ENCODE peak calls at places on chromosomes 12 and 14, in eight cellular contexts. One of them, this sample, is unnamed.

GRCh38 chr14:55389330-55389729 is 22.3 kb downstream of the ATG14 start:
- DNase-seq in NCI-H446 treated with DMSO at 0.1 percent for 48 hours: no peak
- DNase-seq in hepatic stellate cell: peak
- DNase-seq in HuH-7: no peak
- DNase-seq in stimulated activated CD4-positive, alpha-beta T cell treated with anti-CD3 and anti-CD28 coated beads, Interleukin-15, amount 100 ng/mL, for 1 hour: no peak
- DNase-seq in mesothelial cell of epicardium: no peak
- DNase-seq in Calu3: no peak
- DNase-seq in GM23248: peak
- DNase-seq in this sample: no peak

GRCh38 chr14:64400829-64401459 is 12.8 kb downstream of the MTHFD1 start:
- DNase-seq in mesothelial cell of epicardium: no peak
- DNase-seq in GM23248: peak
- DNase-seq in NCI-H446 treated with DMSO at 0.1 percent for 48 hours: no peak
- DNase-seq in stimulated activated CD4-positive, alpha-beta T cell treated with anti-CD3 and anti-CD28 coated beads, Interleukin-15, amount 100 ng/mL, for 1 hour: no peak
- DNase-seq in HuH-7: no peak
- DNase-seq in Calu3: no peak
- DNase-seq in hepatic stellate cell: no peak
- DNase-seq in this sample: no peak

GRCh38 chr12:1281683-1282366 is 290.8 kb downstream of the ERC1 start:
- DNase-seq in GM23248: peak
- DNase-seq in NCI-H446 treated with DMSO at 0.1 percent for 48 hours: no peak
- DNase-seq in Calu3: no peak
- DNase-seq in hepatic stellate cell: peak
- DNase-seq in stimulated activated CD4-positive, alpha-beta T cell treated with anti-CD3 and anti-CD28 coated beads, Interleukin-15, amount 100 ng/mL, for 1 hour: no peak
- DNase-seq in mesothelial cell of epicardium: no peak
- DNase-seq in HuH-7: no peak
- DNase-seq in this sample: no peak

GRCh38 chr12:92648242-92649031 is 54.4 kb upstream of the PLEKHG7 start:
- DNase-seq in hepatic stellate cell: no peak
- DNase-seq in Calu3: no peak
- DNase-seq in mesothelial cell of epicardium: no peak
- DNase-seq in HuH-7: no peak
- DNase-seq in GM23248: peak
- DNase-seq in stimulated activated CD4-positive, alpha-beta T cell treated with anti-CD3 and anti-CD28 coated beads, Interleukin-15, amount 100 ng/mL, for 1 hour: no peak
- DNase-seq in NCI-H446 treated with DMSO at 0.1 percent for 48 hours: no peak
- DNase-seq in this sample: no peak

GRCh38 chr12:62215506-62215905 is 44.7 kb upstream of the USP15 start:
- DNase-seq in hepatic stellate cell: no peak
- DNase-seq in GM23248: no peak
- DNase-seq in HuH-7: no peak
- DNase-seq in NCI-H446 treated with DMSO at 0.1 percent for 48 hours: no peak
- DNase-seq in stimulated activated CD4-positive, alpha-beta T cell treated with anti-CD3 and anti-CD28 coated beads, Interleukin-15, amount 100 ng/mL, for 1 hour: no peak
- DNase-seq in Calu3: no peak
- DNase-seq in mesothelial cell of epicardium: no peak
- DNase-seq in this sample: no peak

GRCh38 chr12:109697270-109697553 is 16.4 kb upstream of the FAM222A start:
- DNase-seq in Calu3: no peak
- DNase-seq in GM23248: no peak
- DNase-seq in HuH-7: no peak
- DNase-seq in stimulated activated CD4-positive, alpha-beta T cell treated with anti-CD3 and anti-CD28 coated beads, Interleukin-15, amount 100 ng/mL, for 1 hour: no peak
- DNase-seq in mesothelial cell of epicardium: no peak
- DNase-seq in NCI-H446 treated with DMSO at 0.1 percent for 48 hours: no peak
- DNase-seq in hepatic stellate cell: no peak
- DNase-seq in this sample: no peak

GRCh38 chr12:120247621-120248030 is 17.9 kb downstream of the PXN start:
- DNase-seq in Calu3: no peak
- DNase-seq in stimulated activated CD4-positive, alpha-beta T cell treated with anti-CD3 and anti-CD28 coated beads, Interleukin-15, amount 100 ng/mL, for 1 hour: no peak
- DNase-seq in GM23248: peak
- DNase-seq in mesothelial cell of epicardium: no peak
- DNase-seq in NCI-H446 treated with DMSO at 0.1 percent for 48 hours: no peak
- DNase-seq in hepatic stellate cell: peak
- DNase-seq in HuH-7: no peak
- DNase-seq in this sample: no peak

GRCh38 chr12:29283969-29284368 is 97.0 kb downstream of the ERGIC2 start:
- DNase-seq in hepatic stellate cell: no peak
- DNase-seq in Calu3: no peak
- DNase-seq in HuH-7: no peak
- DNase-seq in stimulated activated CD4-positive, alpha-beta T cell treated with anti-CD3 and anti-CD28 coated beads, Interleukin-15, amount 100 ng/mL, for 1 hour: no peak
- DNase-seq in GM23248: peak
- DNase-seq in NCI-H446 treated with DMSO at 0.1 percent for 48 hours: no peak
- DNase-seq in mesothelial cell of epicardium: no peak
- DNase-seq in this sample: no peak

GRCh38 chr12:56011509-56012090 is 9.2 kb upstream of the IKZF4 start:
- DNase-seq in GM23248: no peak
- DNase-seq in stimulated activated CD4-positive, alpha-beta T cell treated with anti-CD3 and anti-CD28 coated beads, Interleukin-15, amount 100 ng/mL, for 1 hour: no peak
- DNase-seq in HuH-7: no peak
- DNase-seq in NCI-H446 treated with DMSO at 0.1 percent for 48 hours: no peak
- DNase-seq in hepatic stellate cell: no peak
- DNase-seq in Calu3: no peak
- DNase-seq in mesothelial cell of epicardium: no peak
- DNase-seq in this sample: no peak

GRCh38 chr14:51441001-51441400 is 201.0 kb downstream of the TMX1 start:
- DNase-seq in hepatic stellate cell: no peak
- DNase-seq in NCI-H446 treated with DMSO at 0.1 percent for 48 hours: no peak
- DNase-seq in Calu3: no peak
- DNase-seq in HuH-7: no peak
- DNase-seq in GM23248: peak
- DNase-seq in mesothelial cell of epicardium: no peak
- DNase-seq in stimulated activated CD4-positive, alpha-beta T cell treated with anti-CD3 and anti-CD28 coated beads, Interleukin-15, amount 100 ng/mL, for 1 hour: no peak
- DNase-seq in this sample: no peak

GRCh38 chr14:94769413-94770250 is at the start of gene GSC:
- DNase-seq in HuH-7: no peak
- DNase-seq in hepatic stellate cell: no peak
- DNase-seq in NCI-H446 treated with DMSO at 0.1 percent for 48 hours: no peak
- DNase-seq in Calu3: peak
- DNase-seq in GM23248: peak
- DNase-seq in mesothelial cell of epicardium: no peak
- DNase-seq in stimulated activated CD4-positive, alpha-beta T cell treated with anti-CD3 and anti-CD28 coated beads, Interleukin-15, amount 100 ng/mL, for 1 hour: no peak
- DNase-seq in this sample: peak

GRCh38 chr14:35332517-35333346 is 40.5 kb downstream of the PSMA6 start:
- DNase-seq in HuH-7: no peak
- DNase-seq in mesothelial cell of epicardium: no peak
- DNase-seq in hepatic stellate cell: no peak
- DNase-seq in stimulated activated CD4-positive, alpha-beta T cell treated with anti-CD3 and anti-CD28 coated beads, Interleukin-15, amount 100 ng/mL, for 1 hour: no peak
- DNase-seq in Calu3: peak
- DNase-seq in GM23248: peak
- DNase-seq in NCI-H446 treated with DMSO at 0.1 percent for 48 hours: no peak
- DNase-seq in this sample: no peak

GRCh38 chr14:99522457-99522891 is 41.3 kb downstream of the CCNK start:
- DNase-seq in HuH-7: no peak
- DNase-seq in hepatic stellate cell: peak
- DNase-seq in Calu3: no peak
- DNase-seq in NCI-H446 treated with DMSO at 0.1 percent for 48 hours: no peak
- DNase-seq in stimulated activated CD4-positive, alpha-beta T cell treated with anti-CD3 and anti-CD28 coated beads, Interleukin-15, amount 100 ng/mL, for 1 hour: no peak
- DNase-seq in mesothelial cell of epicardium: no peak
- DNase-seq in GM23248: peak
- DNase-seq in this sample: no peak

GRCh38 chr14:24339284-24340151 is at the start of gene RIPK3:
- DNase-seq in NCI-H446 treated with DMSO at 0.1 percent for 48 hours: no peak
- DNase-seq in mesothelial cell of epicardium: no peak
- DNase-seq in GM23248: peak
- DNase-seq in HuH-7: no peak
- DNase-seq in hepatic stellate cell: no peak
- DNase-seq in stimulated activated CD4-positive, alpha-beta T cell treated with anti-CD3 and anti-CD28 coated beads, Interleukin-15, amount 100 ng/mL, for 1 hour: peak
- DNase-seq in Calu3: peak
- DNase-seq in this sample: peak

GRCh38 chr14:22545842-22546721 is 42.9 kb downstream of the DAD1 start:
- DNase-seq in GM23248: peak
- DNase-seq in HuH-7: no peak
- DNase-seq in NCI-H446 treated with DMSO at 0.1 percent for 48 hours: no peak
- DNase-seq in Calu3: no peak
- DNase-seq in hepatic stellate cell: peak
- DNase-seq in stimulated activated CD4-positive, alpha-beta T cell treated with anti-CD3 and anti-CD28 coated beads, Interleukin-15, amount 100 ng/mL, for 1 hour: no peak
- DNase-seq in mesothelial cell of epicardium: no peak
- DNase-seq in this sample: no peak

GRCh38 chr14:24892730-24893059 is 157.3 kb downstream of the STXBP6 start:
- DNase-seq in mesothelial cell of epicardium: no peak
- DNase-seq in Calu3: no peak
- DNase-seq in hepatic stellate cell: no peak
- DNase-seq in HuH-7: no peak
- DNase-seq in GM23248: no peak
- DNase-seq in NCI-H446 treated with DMSO at 0.1 percent for 48 hours: no peak
- DNase-seq in stimulated activated CD4-positive, alpha-beta T cell treated with anti-CD3 and anti-CD28 coated beads, Interleukin-15, amount 100 ng/mL, for 1 hour: no peak
- DNase-seq in this sample: no peak

GRCh38 chr12:113292091-113292490 is 42.8 kb downstream of the SLC8B1 start:
- DNase-seq in hepatic stellate cell: no peak
- DNase-seq in mesothelial cell of epicardium: no peak
- DNase-seq in NCI-H446 treated with DMSO at 0.1 percent for 48 hours: no peak
- DNase-seq in Calu3: no peak
- DNase-seq in HuH-7: no peak
- DNase-seq in stimulated activated CD4-positive, alpha-beta T cell treated with anti-CD3 and anti-CD28 coated beads, Interleukin-15, amount 100 ng/mL, for 1 hour: no peak
- DNase-seq in GM23248: peak
- DNase-seq in this sample: no peak

GRCh38 chr12:106999444-106999843 is 12.5 kb upstream of the MTERF2 start:
- DNase-seq in Calu3: no peak
- DNase-seq in stimulated activated CD4-positive, alpha-beta T cell treated with anti-CD3 and anti-CD28 coated beads, Interleukin-15, amount 100 ng/mL, for 1 hour: no peak
- DNase-seq in NCI-H446 treated with DMSO at 0.1 percent for 48 hours: no peak
- DNase-seq in HuH-7: no peak
- DNase-seq in hepatic stellate cell: no peak
- DNase-seq in GM23248: peak
- DNase-seq in mesothelial cell of epicardium: no peak
- DNase-seq in this sample: no peak

GRCh38 chr12:124995200-124995961 is 1.9 kb downstream of the BRI3BP start:
- DNase-seq in mesothelial cell of epicardium: no peak
- DNase-seq in stimulated activated CD4-positive, alpha-beta T cell treated with anti-CD3 and anti-CD28 coated beads, Interleukin-15, amount 100 ng/mL, for 1 hour: no peak
- DNase-seq in GM23248: no peak
- DNase-seq in NCI-H446 treated with DMSO at 0.1 percent for 48 hours: no peak
- DNase-seq in Calu3: peak
- DNase-seq in HuH-7: no peak
- DNase-seq in hepatic stellate cell: no peak
- DNase-seq in this sample: no peak

GRCh38 chr14:29016050-29016900 is 249.7 kb downstream of the FOXG1 start:
- DNase-seq in Calu3: peak
- DNase-seq in mesothelial cell of epicardium: peak
- DNase-seq in HuH-7: peak
- DNase-seq in hepatic stellate cell: peak
- DNase-seq in NCI-H446 treated with DMSO at 0.1 percent for 48 hours: peak
- DNase-seq in stimulated activated CD4-positive, alpha-beta T cell treated with anti-CD3 and anti-CD28 coated beads, Interleukin-15, amount 100 ng/mL, for 1 hour: no peak
- DNase-seq in GM23248: peak
- DNase-seq in this sample: no peak

GRCh38 chr14:21026251-21026987 is 1.6 kb upstream of the NDRG2 start:
- DNase-seq in mesothelial cell of epicardium: no peak
- DNase-seq in Calu3: no peak
- DNase-seq in NCI-H446 treated with DMSO at 0.1 percent for 48 hours: no peak
- DNase-seq in hepatic stellate cell: no peak
- DNase-seq in HuH-7: no peak
- DNase-seq in stimulated activated CD4-positive, alpha-beta T cell treated with anti-CD3 and anti-CD28 coated beads, Interleukin-15, amount 100 ng/mL, for 1 hour: no peak
- DNase-seq in GM23248: no peak
- DNase-seq in this sample: peak

GRCh38 chr12:53388932-53389331 is 9.0 kb downstream of the SP1 start:
- DNase-seq in Calu3: no peak
- DNase-seq in HuH-7: no peak
- DNase-seq in NCI-H446 treated with DMSO at 0.1 percent for 48 hours: no peak
- DNase-seq in stimulated activated CD4-positive, alpha-beta T cell treated with anti-CD3 and anti-CD28 coated beads, Interleukin-15, amount 100 ng/mL, for 1 hour: no peak
- DNase-seq in hepatic stellate cell: no peak
- DNase-seq in mesothelial cell of epicardium: no peak
- DNase-seq in GM23248: no peak
- DNase-seq in this sample: no peak

GRCh38 chr12:24226745-24227350 is 277.4 kb upstream of the SOX5 start:
- DNase-seq in Calu3: peak
- DNase-seq in GM23248: peak
- DNase-seq in hepatic stellate cell: peak
- DNase-seq in mesothelial cell of epicardium: no peak
- DNase-seq in NCI-H446 treated with DMSO at 0.1 percent for 48 hours: no peak
- DNase-seq in HuH-7: peak
- DNase-seq in stimulated activated CD4-positive, alpha-beta T cell treated with anti-CD3 and anti-CD28 coated beads, Interleukin-15, amount 100 ng/mL, for 1 hour: no peak
- DNase-seq in this sample: no peak

GRCh38 chr14:45201908-45202307 is 51.1 kb downstream of the MIS18BP1 start:
- DNase-seq in hepatic stellate cell: peak
- DNase-seq in Calu3: no peak
- DNase-seq in HuH-7: peak
- DNase-seq in mesothelial cell of epicardium: no peak
- DNase-seq in stimulated activated CD4-positive, alpha-beta T cell treated with anti-CD3 and anti-CD28 coated beads, Interleukin-15, amount 100 ng/mL, for 1 hour: no peak
- DNase-seq in NCI-H446 treated with DMSO at 0.1 percent for 48 hours: no peak
- DNase-seq in GM23248: peak
- DNase-seq in this sample: no peak

GRCh38 chr12:132348176-132348575 is 18.8 kb upstream of the GALNT9 start:
- DNase-seq in hepatic stellate cell: no peak
- DNase-seq in mesothelial cell of epicardium: no peak
- DNase-seq in GM23248: no peak
- DNase-seq in NCI-H446 treated with DMSO at 0.1 percent for 48 hours: no peak
- DNase-seq in stimulated activated CD4-positive, alpha-beta T cell treated with anti-CD3 and anti-CD28 coated beads, Interleukin-15, amount 100 ng/mL, for 1 hour: no peak
- DNase-seq in Calu3: no peak
- DNase-seq in HuH-7: no peak
- DNase-seq in this sample: peak

GRCh38 chr12:4991801-4992200 is 51.9 kb upstream of the KCNA5 start:
- DNase-seq in GM23248: no peak
- DNase-seq in Calu3: no peak
- DNase-seq in HuH-7: no peak
- DNase-seq in stimulated activated CD4-positive, alpha-beta T cell treated with anti-CD3 and anti-CD28 coated beads, Interleukin-15, amount 100 ng/mL, for 1 hour: no peak
- DNase-seq in hepatic stellate cell: no peak
- DNase-seq in NCI-H446 treated with DMSO at 0.1 percent for 48 hours: no peak
- DNase-seq in mesothelial cell of epicardium: no peak
- DNase-seq in this sample: no peak

GRCh38 chr12:31210104-31210503 is 115.8 kb downstream of the SINHCAF start:
- DNase-seq in HuH-7: no peak
- DNase-seq in stimulated activated CD4-positive, alpha-beta T cell treated with anti-CD3 and anti-CD28 coated beads, Interleukin-15, amount 100 ng/mL, for 1 hour: no peak
- DNase-seq in NCI-H446 treated with DMSO at 0.1 percent for 48 hours: no peak
- DNase-seq in hepatic stellate cell: no peak
- DNase-seq in mesothelial cell of epicardium: no peak
- DNase-seq in Calu3: no peak
- DNase-seq in GM23248: no peak
- DNase-seq in this sample: no peak

GRCh38 chr14:103329421-103330347 is 4.4 kb upstream of the EIF5 start:
- DNase-seq in GM23248: peak
- DNase-seq in HuH-7: peak
- DNase-seq in NCI-H446 treated with DMSO at 0.1 percent for 48 hours: no peak
- DNase-seq in hepatic stellate cell: no peak
- DNase-seq in Calu3: peak
- DNase-seq in stimulated activated CD4-positive, alpha-beta T cell treated with anti-CD3 and anti-CD28 coated beads, Interleukin-15, amount 100 ng/mL, for 1 hour: no peak
- DNase-seq in mesothelial cell of epicardium: no peak
- DNase-seq in this sample: no peak

GRCh38 chr12:1170411-1170810 is 179.4 kb downstream of the ERC1 start:
- DNase-seq in HuH-7: no peak
- DNase-seq in hepatic stellate cell: no peak
- DNase-seq in Calu3: no peak
- DNase-seq in NCI-H446 treated with DMSO at 0.1 percent for 48 hours: no peak
- DNase-seq in GM23248: no peak
- DNase-seq in stimulated activated CD4-positive, alpha-beta T cell treated with anti-CD3 and anti-CD28 coated beads, Interleukin-15, amount 100 ng/mL, for 1 hour: no peak
- DNase-seq in mesothelial cell of epicardium: no peak
- DNase-seq in this sample: no peak

GRCh38 chr12:67802723-67803122 is 154.2 kb downstream of the DYRK2 start:
- DNase-seq in HuH-7: no peak
- DNase-seq in hepatic stellate cell: no peak
- DNase-seq in Calu3: no peak
- DNase-seq in NCI-H446 treated with DMSO at 0.1 percent for 48 hours: no peak
- DNase-seq in GM23248: no peak
- DNase-seq in mesothelial cell of epicardium: no peak
- DNase-seq in stimulated activated CD4-positive, alpha-beta T cell treated with anti-CD3 and anti-CD28 coated beads, Interleukin-15, amount 100 ng/mL, for 1 hour: no peak
- DNase-seq in this sample: no peak